ENCODE peak calls at places on chromosomes 3 and 15, in nine cellular contexts. I is sigmoid colon, D is endothelial cell of umbilical vein, W is IMR-90, Y is spleen, J is breast epithelium, G is HCT116, A is transverse colon, P is ovary. H is an unnamed sample.

GRCh38 chr15:64894395-64895056 is 17.2 kb upstream of the ANKDD1A start:
- DNase-seq in A (peak; percentile 84), J (no peak), I (peak; percentile 70), P (no peak), D (no peak), G (no peak), W (no peak), Y (peak; percentile 96), H (peak; percentile 32)

GRCh38 chr15:22930782-22931484 is 49.2 kb downstream of the CYFIP1 start:
- DNase-seq in D (no peak), G (no peak), A (peak; percentile 56), J (peak; percentile 57), Y (peak; percentile 54), P (no peak), W (peak; percentile 27), I (no peak), H (no peak)

GRCh38 chr3:56980798-56981390 is 79.6 kb upstream of the SPATA12 start:
- DNase-seq in W (peak; percentile 99), I (no peak), G (peak; percentile 68), Y (no peak), J (no peak), A (no peak), P (no peak), D (peak; percentile 95), H (no peak)

GRCh38 chr3:108125550-108126071 is 34.8 kb upstream of the CD47 start:
- DNase-seq in A (peak; percentile 53), Y (peak; percentile 89), W (no peak), I (no peak), D (peak; percentile 97), G (no peak), J (no peak), P (no peak), H (peak; percentile 69)

GRCh38 chr3:194205675-194206133 is 69.8 kb downstream of the HES1 start:
- DNase-seq in Y (no peak), W (no peak), A (no peak), I (peak; percentile 48), D (peak; percentile 80), P (no peak), G (peak; percentile 39), J (no peak), H (peak; percentile 79)

GRCh38 chr15:48424076-48424475 is 92.8 kb downstream of the DUT start:
- DNase-seq in G (no peak), A (no peak), D (peak; percentile 56), J (no peak), W (peak; percentile 72), I (no peak), Y (no peak), P (no peak), H (no peak)

GRCh38 chr3:128374746-128375445 is 91.8 kb downstream of the DNAJB8 start:
- DNase-seq in G (no peak), D (no peak), J (no peak), Y (no peak), I (no peak), P (no peak), A (no peak), W (no peak), H (no peak)

GRCh38 chr15:42053010-42053409 is 32.2 kb upstream of the PLA2G4E start:
- DNase-seq in W (no peak), A (no peak), J (no peak), G (no peak), P (no peak), D (no peak), Y (no peak), I (no peak), H (no peak)

GRCh38 chr15:80698636-80699035 is 3.5 kb downstream of the ABHD17C start:
- DNase-seq in A (no peak), I (no peak), G (no peak), Y (no peak), P (no peak), W (peak; percentile 42), D (no peak), J (no peak), H (no peak)

GRCh38 chr3:80994767-80995166 is 766.7 kb downstream of the GBE1 start:
- DNase-seq in G (no peak), J (no peak), D (no peak), W (no peak), P (no peak), Y (no peak), A (no peak), I (no peak), H (no peak)

GRCh38 chr3:33645060-33645841 is 72.8 kb downstream of the CLASP2 start:
- DNase-seq in G (no peak), D (peak; percentile 41), A (no peak), P (no peak), J (no peak), I (no peak), Y (no peak), W (peak; percentile 6), H (peak; percentile 6)

GRCh38 chr15:40342421-40343313 is 1.9 kb upstream of the CCDC9B start:
- DNase-seq in W (peak; percentile 85), P (no peak), J (no peak), G (no peak), Y (no peak), D (peak; percentile 15), A (no peak), I (no peak), H (no peak)

GRCh38 chr15:60479711-60480110 is 769 bp upstream of the ICE2 start:
- DNase-seq in G (no peak), P (no peak), D (no peak), Y (no peak), A (no peak), I (no peak), J (no peak), W (no peak), H (peak; percentile 56)

GRCh38 chr3:64853456-64853855 is 165.7 kb upstream of the ADAMTS9 start:
- DNase-seq in P (no peak), J (no peak), A (no peak), D (no peak), Y (no peak), G (no peak), I (no peak), W (no peak), H (no peak)

GRCh38 chr15:39728844-39729243 is 53.8 kb downstream of the FSIP1 start:
- DNase-seq in Y (no peak), G (no peak), W (no peak), P (no peak), J (no peak), A (no peak), D (no peak), I (no peak), H (no peak)

GRCh38 chr3:56915969-56916586 is 114.3 kb upstream of the ARHGEF3 start:
- DNase-seq in D (no peak), G (no peak), Y (peak; percentile 88), I (no peak), J (no peak), A (peak; percentile 49), W (no peak), P (no peak), H (no peak)

GRCh38 chr3:163382183-163382582 is 1696.1 kb downstream of the SI start:
- DNase-seq in J (no peak), G (no peak), W (no peak), P (no peak), I (no peak), D (no peak), Y (no peak), A (no peak), H (no peak)

GRCh38 chr3:45280227-45280626 is 54.1 kb upstream of the TMEM158 start:
- DNase-seq in G (no peak), A (no peak), D (no peak), I (no peak), J (no peak), P (no peak), W (no peak), Y (no peak), H (no peak)

GRCh38 chr15:45794768-45795486 is 160.1 kb downstream of the SQOR start:
- DNase-seq in D (no peak), Y (no peak), W (no peak), I (no peak), A (no peak), J (no peak), P (no peak), G (no peak), H (no peak)

GRCh38 chr3:51538459-51539290 is at the start of gene RAD54L2:
- DNase-seq in Y (peak; percentile 95), G (peak; percentile 56), J (peak; percentile 59), W (peak; percentile 79), A (peak; percentile 86), D (peak; percentile 86), I (peak; percentile 88), P (peak; percentile 89), H (peak; percentile 89)
- TF ChIP-seq POLR2A in Y (no peak), G (no peak), J (no peak), W (peak; percentile 65), A (no peak), D (peak; percentile 75), I (no peak), P (peak; percentile 57), H (peak; percentile 75)

GRCh38 chr15:99250494-99251435 is 516 bp upstream of the LRRC28 start:
- DNase-seq in D (peak; percentile 100), J (peak; percentile 99), I (peak; percentile 99), Y (peak; percentile 97), P (peak; percentile 99), W (peak; percentile 99), G (peak; percentile 97), A (peak; percentile 99), H (peak; percentile 98)
- TF ChIP-seq POLR2A in D (peak; percentile 89), J (peak; percentile 91), I (peak; percentile 91), Y (peak; percentile 65), P (peak; percentile 98), W (peak; percentile 94), G (no peak), A (peak; percentile 95), H (peak; percentile 98)

GRCh38 chr15:72197460-72198409 is at the start of gene GRAMD2A:
- DNase-seq in A (peak; percentile 27), G (peak; percentile 61), Y (peak; percentile 73), I (no peak), P (peak; percentile 62), J (no peak), W (no peak), D (no peak), H (no peak)

GRCh38 chr15:72200395-72201237 is 3.0 kb upstream of the GRAMD2A start:
- DNase-seq in G (no peak), P (no peak), Y (no peak), D (no peak), W (no peak), J (no peak), A (no peak), I (no peak), H (no peak)

GRCh38 chr15:72199721-72200212 is 2.2 kb upstream of the GRAMD2A start:
- DNase-seq in I (peak; percentile 85), P (peak; percentile 77), Y (peak; percentile 88), W (peak; percentile 71), J (peak; percentile 81), G (peak; percentile 65), A (peak; percentile 88), D (peak; percentile 73), H (peak; percentile 71)

GRCh38 chr15:72197045-72197459 is 535 bp downstream of the GRAMD2A start:
- DNase-seq in Y (no peak), G (no peak), W (no peak), J (no peak), A (no peak), I (no peak), P (no peak), D (no peak), H (no peak)

GRCh38 chr15:72198410-72199270 is 1.1 kb upstream of the GRAMD2A start:
- DNase-seq in Y (no peak), G (no peak), D (no peak), P (no peak), J (no peak), W (no peak), A (no peak), I (no peak), H (no peak)
- TF ChIP-seq POLR2A in Y (no peak), G (no peak), D (no peak), P (no peak), J (no peak), W (no peak), A (no peak), I (no peak), H (no peak)

GRCh38 chr3:155744626-155745324 is at the start of gene PLCH1:
- DNase-seq in I (peak; percentile 74), A (peak; percentile 81), D (peak; percentile 52), G (peak; percentile 62), W (peak; percentile 40), J (peak; percentile 42), P (peak; percentile 63), Y (peak; percentile 87), H (peak; percentile 64)
- TF ChIP-seq POLR2A in I (no peak), A (no peak), D (no peak), G (no peak), W (no peak), J (no peak), P (no peak), Y (no peak), H (no peak)

H was measured in erythroblast.